ENCODE peak calls at places on chromosomes 1 and 21, in six cellular contexts. O is CD8-positive, alpha-beta T cell; Z is PC-9; E is heart left ventricle; V is cardiac muscle cell; S is pancreas. T is an unnamed sample.

GRCh38 chr1:59366352-59366751 is 69.5 kb downstream of the FGGY start:
- DNase-seq in O (no peak), Z (no peak), E (no peak), V (peak), S (no peak), T (no peak)

GRCh38 chr1:172347416-172347815 is 73.1 kb upstream of the C1orf105 start:
- DNase-seq in O (no peak), Z (no peak), E (no peak), V (no peak), S (no peak), T (no peak)

GRCh38 chr1:16612332-16613172 is 812 bp downstream of the NBPF1 start:
- DNase-seq in O (peak), Z (peak), E (peak), V (peak), S (peak), T (peak)

GRCh38 chr1:20137055-20137454 is 2.1 kb upstream of the PLA2G2F start:
- DNase-seq in O (no peak), Z (peak), E (no peak), V (no peak), S (no peak), T (peak)

GRCh38 chr1:152777510-152778137 is 2.7 kb downstream of the LCE1F start:
- DNase-seq in O (no peak), Z (peak), E (no peak), V (no peak), S (no peak), T (no peak)

GRCh38 chr1:167738158-167738557 is 16.4 kb downstream of the MPZL1 start:
- DNase-seq in O (no peak), Z (no peak), E (no peak), V (no peak), S (no peak), T (no peak)

GRCh38 chr1:15354580-15354965 is 55.1 kb upstream of the EFHD2 start:
- DNase-seq in O (no peak), Z (peak), E (no peak), V (peak), S (no peak), T (no peak)

GRCh38 chr1:45769261-45769932 is 18.9 kb upstream of the IPP start:
- DNase-seq in O (no peak), Z (no peak), E (no peak), V (peak), S (no peak), T (no peak)

GRCh38 chr21:16058896-16059295 is 329.1 kb downstream of the USP25 start:
- DNase-seq in O (no peak), Z (no peak), E (no peak), V (no peak), S (no peak), T (no peak)

GRCh38 chr1:109535971-109536491 is 3.6 kb upstream of the GPR61 start:
- DNase-seq in O (no peak), Z (no peak), E (no peak), V (no peak), S (no peak), T (peak)

GRCh38 chr1:62175568-62176179 is 19.0 kb upstream of the L1TD1 start:
- DNase-seq in O (no peak), Z (peak), E (no peak), V (peak), S (peak), T (no peak)

GRCh38 chr1:176051902-176052518 is 155.1 kb downstream of the COP1 start:
- DNase-seq in O (no peak), Z (no peak), E (no peak), V (peak), S (no peak), T (no peak)

GRCh38 chr1:86965827-86966182 is 51.4 kb downstream of the HS2ST1 start:
- DNase-seq in O (no peak), Z (no peak), E (no peak), V (no peak), S (no peak), T (no peak)

GRCh38 chr1:237976345-237976744 is 85.6 kb upstream of the ZP4 start:
- DNase-seq in O (no peak), Z (no peak), E (no peak), V (no peak), S (no peak), T (no peak)

GRCh38 chr1:145708063-145708462 is 895 bp upstream of the PDZK1 start:
- DNase-seq in O (no peak), Z (peak), E (no peak), V (no peak), S (peak), T (no peak)

GRCh38 chr1:6577831-6578525 is 1.8 kb upstream of the ZBTB48 start:
- DNase-seq in O (no peak), Z (no peak), E (no peak), V (no peak), S (no peak), T (no peak)

GRCh38 chr1:121586369-121587229 is 401.8 kb downstream of the SRGAP2C start:
- DNase-seq in O (peak), Z (peak), E (peak), V (no peak), S (peak), T (peak)
- H3K27ac ChIP-seq in O (no peak), Z (no peak), E (no peak), V (no peak), S (no peak), T (no peak)

DNA sequence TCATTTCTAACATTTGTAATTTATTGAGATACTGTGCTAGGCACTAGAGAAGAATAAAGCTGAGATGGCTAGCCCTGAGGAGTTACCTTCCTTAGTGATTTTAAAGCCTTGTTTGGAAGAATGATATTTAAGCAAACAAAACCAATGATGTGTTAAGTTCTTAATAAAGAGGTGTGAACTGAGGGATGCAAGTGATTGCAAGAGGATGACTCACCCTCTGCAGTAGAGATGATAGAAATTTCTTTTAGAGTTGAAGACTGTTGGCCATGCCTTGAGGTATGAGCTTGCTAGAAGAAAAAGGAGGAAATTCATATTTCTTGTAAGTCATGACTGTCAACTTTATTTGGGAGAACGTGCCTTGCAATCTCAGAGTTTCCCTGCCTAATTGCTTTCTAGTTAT is 94.7 kb downstream of the PLA2G4A start:
- DNase-seq in O (no peak), Z (no peak), E (no peak), V (no peak), S (no peak), T (no peak)
- H3K4me3 ChIP-seq in O (no peak), Z (no peak), E (no peak), V (no peak), S (no peak), T (no peak)

DNA sequence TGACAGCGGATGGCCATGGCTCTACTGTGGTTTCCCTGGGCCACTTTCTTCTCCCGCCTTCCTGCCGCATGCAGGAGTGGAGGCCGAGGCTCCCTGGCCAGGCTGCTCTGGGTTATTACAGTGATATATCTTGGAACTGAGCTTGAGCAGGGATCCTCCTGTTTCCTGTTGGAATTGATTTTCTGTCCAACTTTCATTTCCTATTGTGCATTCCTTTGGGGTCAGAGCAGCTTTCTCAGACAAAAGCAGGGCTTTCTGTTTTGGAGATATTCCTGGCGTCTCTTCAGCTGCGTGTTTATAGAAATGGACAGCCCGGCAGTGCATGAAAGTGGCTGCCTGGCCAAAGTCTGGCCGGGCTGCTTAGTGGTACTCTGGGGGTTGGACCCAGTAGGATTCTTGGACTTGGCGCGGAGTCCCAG is 146.4 kb downstream of the KIF26B start:
- DNase-seq in O (no peak), Z (no peak), E (peak), V (peak), S (no peak), T (no peak)
- H3K27ac ChIP-seq in O (no peak), Z (no peak), E (no peak), V (peak), S (peak), T (peak)

GRCh38 chr1:197144570-197145325 is 1.7 kb downstream of the ASPM start:
- DNase-seq in O (no peak), Z (no peak), E (no peak), V (peak), S (no peak), T (no peak)
- H3K4me3 ChIP-seq in O (no peak), Z (peak), E (no peak), V (peak), S (no peak), T (no peak)

DNA sequence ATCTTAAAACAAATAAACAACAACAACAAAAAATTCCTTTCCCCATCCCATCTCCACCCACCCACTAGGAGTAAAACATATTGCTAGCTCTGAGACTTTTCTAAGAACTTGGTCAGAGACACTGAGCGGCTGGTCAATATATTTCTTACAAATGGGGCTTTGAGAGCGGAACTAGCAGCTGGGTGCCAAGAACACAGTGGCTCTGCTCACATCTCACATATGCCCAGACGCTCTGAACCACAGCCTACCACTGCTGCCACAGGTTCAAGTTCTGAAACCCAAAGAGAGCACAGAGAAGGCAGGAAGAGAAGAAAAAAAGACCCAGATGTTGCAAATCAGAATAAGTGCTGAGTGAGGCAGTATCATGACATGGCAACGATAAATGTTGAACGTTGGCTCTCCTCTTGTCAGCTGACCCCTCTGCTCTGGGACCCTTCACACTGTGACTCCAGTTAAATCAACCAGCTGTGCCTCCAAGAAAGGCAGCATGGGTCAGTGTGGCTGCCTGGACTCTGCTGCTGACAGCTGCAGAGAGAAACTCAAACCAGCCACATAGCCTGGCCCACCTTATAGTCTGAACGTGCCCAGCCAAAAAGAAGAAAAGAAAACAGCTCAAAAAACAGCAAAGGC is 26.4 kb downstream of the HIVEP3 start:
- DNase-seq in O (peak), Z (no peak), E (no peak), V (peak), S (no peak), T (no peak)
- H3K27ac ChIP-seq in O (peak), Z (no peak), E (peak), V (no peak), S (peak), T (no peak)

GRCh38 chr21:14542638-14543037 is 3.5 kb downstream of the SAMSN1 start:
- DNase-seq in O (no peak), Z (no peak), E (no peak), V (no peak), S (no peak), T (no peak)
- H3K4me3 ChIP-seq in O (peak), Z (no peak), E (no peak), V (no peak), S (no peak), T (no peak)

DNA sequence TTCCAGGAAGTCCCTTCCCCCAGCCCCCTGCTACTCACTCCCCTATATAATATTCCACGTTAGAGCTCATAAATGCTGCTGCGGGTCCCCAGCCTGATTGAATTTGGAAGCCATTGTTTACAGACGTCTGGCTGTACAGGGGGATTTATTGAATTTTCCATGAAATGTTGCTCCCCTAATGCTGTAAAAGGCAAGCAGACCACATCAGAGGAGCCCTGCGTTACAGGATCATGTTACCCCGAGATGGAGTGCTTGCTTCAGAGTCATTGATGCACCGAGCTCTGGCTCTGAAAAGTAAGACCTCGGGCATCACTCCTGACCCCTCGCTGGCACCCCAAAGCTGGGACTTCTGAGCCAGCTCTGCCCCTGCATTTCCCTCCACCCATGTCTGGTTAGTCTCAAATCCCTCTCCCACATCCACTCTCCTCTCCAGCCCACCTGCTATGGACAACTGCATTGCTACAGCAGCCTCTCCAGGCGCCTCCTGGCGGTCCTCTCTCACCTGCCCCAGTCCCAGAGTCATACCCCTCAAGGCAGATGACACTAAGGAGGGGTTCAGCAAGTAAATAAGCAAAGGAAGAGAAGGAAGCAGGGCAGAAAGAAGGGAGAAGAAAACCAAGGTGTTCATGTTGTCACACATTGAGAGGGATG is 127.8 kb downstream of the TMEM53 start:
- DNase-seq in O (no peak), Z (no peak), E (no peak), V (no peak), S (no peak), T (no peak)
- H3K27ac ChIP-seq in O (no peak), Z (peak), E (no peak), V (no peak), S (no peak), T (no peak)

GRCh38 chr1:244451951-244452795 is 464 bp upstream of the ADSS2 start:
- DNase-seq in O (peak), Z (peak), E (peak), V (peak), S (peak), T (peak)
- H3K4me3 ChIP-seq in O (peak), Z (peak), E (peak), V (peak), S (peak), T (peak)